ENCODE peak calls at places on chromosome 9, in six cellular contexts. T is PC-3, G is HFFc6, Z is prostate gland, A is adrenal gland, X is thyroid gland. J is an unnamed sample.

GRCh38 chr9:129008986-129009583 is 19.0 kb downstream of the SH3GLB2 start:
- DNase-seq in T (no peak), G (no peak), Z (no peak), A (no peak), X (no peak), J (no peak)

GRCh38 chr9:94150890-94151660 is 66.8 kb downstream of the PTPDC1 start:
- DNase-seq in T (no peak), G (no peak), Z (no peak), A (no peak), X (no peak), J (no peak)

GRCh38 chr9:11821541-11821940 is 871.6 kb upstream of the TYRP1 start:
- DNase-seq in T (no peak), G (no peak), Z (no peak), A (no peak), X (no peak), J (no peak)

GRCh38 chr9:87685871-87686519 is 39.9 kb upstream of the CTSL start:
- DNase-seq in T (no peak), G (peak), Z (no peak), A (peak), X (no peak), J (peak)

GRCh38 chr9:6873862-6874261 is 116.1 kb downstream of the KDM4C start:
- DNase-seq in T (no peak), G (peak), Z (no peak), A (peak), X (peak), J (no peak)

GRCh38 chr9:3240651-3241268 is 285.0 kb downstream of the RFX3 start:
- DNase-seq in T (peak), G (peak), Z (peak), A (peak), X (peak), J (peak)

GRCh38 chr9:69484023-69484422 is 159.0 kb downstream of the ENTREP1 start:
- DNase-seq in T (no peak), G (no peak), Z (no peak), A (no peak), X (no peak), J (no peak)

GRCh38 chr9:38083858-38084555 is 15.0 kb upstream of the SHB start:
- DNase-seq in T (peak), G (no peak), Z (no peak), A (no peak), X (no peak), J (no peak)

GRCh38 chr9:109940536-109940935 is 160.5 kb downstream of the PALM2AKAP2 start:
- DNase-seq in T (no peak), G (no peak), Z (no peak), A (no peak), X (no peak), J (no peak)

GRCh38 chr9:92140074-92140753 is 25.0 kb upstream of the SPTLC1 start:
- DNase-seq in T (peak), G (peak), Z (peak), A (peak), X (peak), J (peak)

GRCh38 chr9:20630241-20630943 is 8.1 kb upstream of the MLLT3 start:
- DNase-seq in T (no peak), G (no peak), Z (no peak), A (no peak), X (no peak), J (no peak)

GRCh38 chr9:90724112-90724511 is 77.5 kb upstream of the SYK start:
- DNase-seq in T (peak), G (no peak), Z (no peak), A (no peak), X (no peak), J (no peak)

GRCh38 chr9:73183917-73184861 is 32.5 kb downstream of the ANXA1 start:
- DNase-seq in T (peak), G (peak), Z (no peak), A (no peak), X (no peak), J (no peak)

GRCh38 chr9:19456996-19457693 is 48.3 kb downstream of the ACER2 start:
- DNase-seq in T (peak), G (peak), Z (peak), A (peak), X (peak), J (no peak)

GRCh38 chr9:122133263-122133983 is 26.2 kb downstream of the NDUFA8 start:
- DNase-seq in T (no peak), G (no peak), Z (no peak), A (peak), X (no peak), J (no peak)

GRCh38 chr9:69379250-69379982 is 54.4 kb downstream of the ENTREP1 start:
- DNase-seq in T (peak), G (peak), Z (no peak), A (peak), X (no peak), J (no peak)

GRCh38 chr9:83410701-83411100 is 127.5 kb downstream of the FRMD3 start:
- DNase-seq in T (peak), G (peak), Z (no peak), A (no peak), X (peak), J (no peak)

GRCh38 chr9:115115924-115116323 is 2.0 kb downstream of the TNC start:
- DNase-seq in T (peak), G (peak), Z (no peak), A (no peak), X (no peak), J (no peak)

GRCh38 chr9:131035548-131035947 is 26.6 kb downstream of the LAMC3 start:
- DNase-seq in T (no peak), G (no peak), Z (no peak), A (no peak), X (no peak), J (no peak)

GRCh38 chr9:93250185-93250584 is 66.2 kb downstream of the WNK2 start:
- DNase-seq in T (no peak), G (no peak), Z (no peak), A (no peak), X (no peak), J (no peak)

GRCh38 chr9:126057461-126057860 is 269.2 kb upstream of the MVB12B start:
- DNase-seq in T (no peak), G (no peak), Z (no peak), A (no peak), X (no peak), J (no peak)

GRCh38 chr9:127897194-127897692 is 2.2 kb downstream of the ST6GALNAC6 start:
- DNase-seq in T (no peak), G (peak), Z (no peak), A (peak), X (peak), J (peak)

GRCh38 chr9:122145462-122145861 is 14.1 kb downstream of the NDUFA8 start:
- DNase-seq in T (no peak), G (no peak), Z (no peak), A (no peak), X (no peak), J (no peak)

GRCh38 chr9:6680797-6681146 is 35.2 kb upstream of the GLDC start:
- DNase-seq in T (peak), G (no peak), Z (peak), A (peak), X (peak), J (no peak)

GRCh38 chr9:138050472-138051330 is 173.1 kb downstream of the CACNA1B start:
- DNase-seq in T (no peak), G (no peak), Z (no peak), A (no peak), X (no peak), J (no peak)

GRCh38 chr9:122392714-122393113 is 21.9 kb downstream of the PTGS1 start:
- DNase-seq in T (no peak), G (no peak), Z (no peak), A (no peak), X (no peak), J (no peak)

GRCh38 chr9:109331353-109331752 is 10.5 kb upstream of the EPB41L4B start:
- DNase-seq in T (peak), G (no peak), Z (peak), A (peak), X (peak), J (no peak)

GRCh38 chr9:32378496-32378895 is 5.9 kb upstream of the ACO1 start:
- DNase-seq in T (peak), G (peak), Z (peak), A (peak), X (no peak), J (no peak)

GRCh38 chr9:125343518-125344284 is 82.1 kb downstream of the GAPVD1 start:
- DNase-seq in T (peak), G (peak), Z (no peak), A (no peak), X (peak), J (no peak)

GRCh38 chr9:133371261-133371711 is 4.6 kb downstream of the SURF4 start:
- DNase-seq in T (no peak), G (no peak), Z (no peak), A (no peak), X (no peak), J (no peak)

GRCh38 chr9:108639736-108640135 is 216.1 kb downstream of the ACTL7B start:
- DNase-seq in T (no peak), G (no peak), Z (no peak), A (no peak), X (no peak), J (no peak)

GRCh38 chr9:86909388-86909787 is 37.9 kb downstream of the GAS1 start:
- DNase-seq in T (no peak), G (no peak), Z (no peak), A (no peak), X (no peak), J (no peak)

GRCh38 chr9:104927216-104927911 is 591 bp downstream of the ABCA1 start:
- DNase-seq in T (peak), G (no peak), Z (peak), A (peak), X (peak), J (no peak)

GRCh38 chr9:128190516-128191405 is 611 bp downstream of the CIZ1 start:
- DNase-seq in T (no peak), G (no peak), Z (no peak), A (peak), X (no peak), J (no peak)

GRCh38 chr9:93586290-93587057 is 10.1 kb downstream of the PHF2 start:
- DNase-seq in T (no peak), G (no peak), Z (no peak), A (no peak), X (peak), J (no peak)

GRCh38 chr9:111386386-111386785 is 56.4 kb upstream of the OR2K2 start:
- DNase-seq in T (peak), G (no peak), Z (no peak), A (no peak), X (no peak), J (no peak)

GRCh38 chr9:33817327-33818166 is 587 bp downstream of the UBE2R2 start:
- DNase-seq in T (peak), G (peak), Z (peak), A (peak), X (peak), J (no peak)
- TF ChIP-seq CTCF in T (no peak), G (peak), Z (no peak), A (no peak), X (no peak), J (peak)

DNA sequence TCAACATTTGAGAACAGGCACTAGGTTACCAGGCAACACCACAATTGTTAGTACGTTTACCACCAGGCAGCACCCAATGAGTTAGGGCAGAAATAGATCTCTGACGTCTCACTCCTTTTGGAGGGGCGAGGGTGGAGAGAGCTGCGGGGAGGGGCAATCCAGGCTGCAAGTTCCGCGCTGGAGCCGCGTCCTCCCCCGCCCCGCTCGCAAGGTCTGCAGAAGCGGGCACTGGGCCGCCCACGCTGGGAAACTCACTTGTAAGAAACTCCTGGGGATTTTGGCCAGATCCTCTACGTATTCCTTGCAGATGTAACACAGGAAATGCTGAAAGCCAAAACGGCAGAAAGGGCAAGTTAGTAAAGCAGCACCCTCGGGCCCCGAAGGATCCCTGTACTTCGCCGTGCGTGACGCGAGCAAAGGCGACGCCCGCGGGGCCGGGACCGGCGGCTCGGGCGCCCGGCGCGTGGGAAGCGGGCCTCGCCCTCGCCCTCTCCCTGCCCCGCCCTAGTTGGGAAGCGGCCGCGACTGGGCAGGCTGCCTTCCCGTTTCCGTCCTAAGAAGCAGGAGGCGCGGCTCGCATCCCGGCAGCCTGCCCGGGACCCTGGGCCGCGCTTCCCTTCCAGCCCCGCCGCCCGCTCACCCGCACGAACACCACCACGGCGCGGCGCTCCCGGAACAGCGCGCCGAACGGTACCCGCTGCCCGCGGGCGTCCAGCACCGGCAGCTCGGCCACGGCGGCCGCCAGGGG is 493 bp downstream of the PRXL2C start:
- DNase-seq in T (peak), G (peak), Z (peak), A (peak), X (peak), J (peak)
- TF ChIP-seq CTCF in T (no peak), G (peak), Z (no peak), A (no peak), X (peak), J (no peak)

DNA sequence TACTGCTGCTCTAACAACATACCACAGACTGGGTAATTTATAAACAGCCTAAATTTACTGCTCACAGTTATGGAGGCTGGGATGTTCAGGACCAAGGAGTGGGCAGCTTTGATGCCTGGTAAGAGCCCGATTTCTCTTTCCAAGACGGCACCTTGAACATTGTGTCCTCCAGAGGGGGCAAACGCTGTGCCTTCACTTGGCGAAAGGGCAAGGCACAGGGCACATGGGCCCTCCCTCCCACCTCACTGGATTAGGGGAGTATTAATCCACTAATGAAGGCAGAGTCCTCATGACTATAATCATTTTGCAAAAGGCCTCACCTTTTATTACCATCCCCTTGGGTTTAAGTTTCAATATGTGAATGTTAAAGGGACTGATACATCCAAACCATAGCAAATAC is 397.7 kb downstream of the TMEM38B start:
- DNase-seq in T (no peak), G (no peak), Z (no peak), A (no peak), X (no peak), J (no peak)
- TF ChIP-seq CTCF in T (no peak), G (no peak), Z (no peak), A (no peak), X (no peak), J (no peak)

GRCh38 chr9:134983094-134983493 is 65.4 kb upstream of the FCN1 start:
- DNase-seq in T (peak), G (no peak), Z (no peak), A (no peak), X (no peak), J (no peak)
- TF ChIP-seq CTCF in T (peak), G (peak), Z (peak), A (peak), X (peak), J (peak)

GRCh38 chr9:107465467-107466451 is 23.8 kb downstream of the KLF4 start:
- DNase-seq in T (peak), G (no peak), Z (peak), A (peak), X (peak), J (no peak)
- TF ChIP-seq CTCF in T (peak), G (peak), Z (peak), A (peak), X (peak), J (peak)

GRCh38 chr9:136928591-136928990 is 15.9 kb downstream of the FBXW5 start:
- DNase-seq in T (no peak), G (no peak), Z (no peak), A (no peak), X (no peak), J (no peak)
- TF ChIP-seq CTCF in T (no peak), G (no peak), Z (no peak), A (no peak), X (no peak), J (peak)

GRCh38 chr9:136545065-136545965 is 533 bp downstream of the NOTCH1 start:
- DNase-seq in T (no peak), G (no peak), Z (no peak), A (no peak), X (peak), J (no peak)
- TF ChIP-seq CTCF in T (no peak), G (no peak), Z (no peak), A (no peak), X (peak), J (no peak)

GRCh38 chr9:121038452-121039203 is 11.4 kb downstream of the C5 start:
- DNase-seq in T (no peak), G (no peak), Z (no peak), A (no peak), X (no peak), J (no peak)

GRCh38 chr9:121029469-121029868 is 20.6 kb downstream of the C5 start:
- DNase-seq in T (no peak), G (no peak), Z (no peak), A (no peak), X (no peak), J (no peak)

DNA sequence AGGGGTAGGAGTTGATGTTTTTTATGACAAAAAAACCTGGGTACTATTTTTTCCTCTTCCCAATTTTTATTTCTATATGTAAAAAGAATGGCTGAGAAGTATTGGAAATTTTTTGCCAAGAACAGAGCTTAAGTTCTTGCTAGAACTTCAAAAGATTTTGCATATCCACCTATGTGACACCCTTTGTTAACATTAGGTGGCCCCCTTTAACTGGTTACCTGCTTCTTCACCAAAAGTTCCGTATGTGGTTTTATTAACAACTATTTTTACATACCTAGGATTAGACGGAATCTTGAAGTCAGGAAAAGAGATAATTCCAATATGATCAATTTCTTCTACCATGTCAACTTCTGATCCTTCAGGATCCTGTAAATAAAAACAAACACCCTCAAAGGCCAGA is 15.5 kb downstream of the C5 start:
- DNase-seq in T (no peak), G (no peak), Z (no peak), A (no peak), X (no peak), J (no peak)
- TF ChIP-seq CTCF in T (peak), G (no peak), Z (no peak), A (no peak), X (no peak), J (no peak)

GRCh38 chr9:107487521-107488399 is 1.8 kb downstream of the KLF4 start:
- DNase-seq in T (peak), G (no peak), Z (peak), A (no peak), X (peak), J (no peak)
- TF ChIP-seq CTCF in T (peak), G (no peak), Z (peak), A (no peak), X (peak), J (peak)

DNA sequence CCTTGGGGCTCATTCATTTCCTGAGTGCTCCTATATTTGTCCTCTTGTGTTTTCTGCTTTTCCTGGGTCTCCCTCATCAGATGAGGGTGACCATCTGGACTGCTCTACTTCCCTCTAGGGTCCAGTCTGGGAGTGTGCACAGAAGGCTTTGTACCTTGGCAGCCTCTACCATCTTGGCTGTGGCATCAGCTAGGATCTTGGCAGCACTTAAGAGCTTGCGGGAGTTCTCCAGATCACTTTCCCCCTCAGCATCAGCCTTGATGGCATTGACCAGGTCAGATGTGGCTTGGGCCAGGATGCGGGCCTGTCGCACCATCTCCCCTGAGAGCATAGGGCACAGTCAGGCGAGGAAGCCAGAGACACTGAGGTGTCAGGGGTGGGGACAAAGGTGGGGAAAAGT is 15.8 kb downstream of the TLN1 start:
- DNase-seq in T (no peak), G (peak), Z (no peak), A (no peak), X (no peak), J (no peak)
- TF ChIP-seq CTCF in T (no peak), G (no peak), Z (no peak), A (no peak), X (no peak), J (peak)

J was measured in ascending aorta.